ENCODE peak calls at places on chromosomes 16 and 17, in six cellular contexts. A is kidney glomerular epithelial cell; Y is GM04503; V is naive thymus-derived CD4-positive, alpha-beta T cell; R is fibroblast of lung; W is neural crest cell. I is an unnamed sample.

GRCh38 chr16:85387171-85387507 is 226.0 kb upstream of the GSE1 start:
- DNase-seq in A (no peak), Y (no peak), V (no peak), R (no peak), W (no peak), I (peak)

GRCh38 chr17:69478916-69479315 is 64.4 kb downstream of the MAP2K6 start:
- DNase-seq in A (no peak), Y (no peak), V (no peak), R (no peak), W (no peak), I (no peak)

GRCh38 chr16:69396187-69397061 is 10.6 kb upstream of the TERF2 start:
- DNase-seq in A (peak), Y (peak), V (peak), R (peak), W (peak), I (no peak)

GRCh38 chr16:66616592-66616991 is 12.1 kb downstream of the CMTM3 start:
- DNase-seq in A (peak), Y (no peak), V (no peak), R (peak), W (no peak), I (no peak)

GRCh38 chr17:69141802-69142472 is at the start of gene ABCA6:
- DNase-seq in A (no peak), Y (peak), V (no peak), R (peak), W (no peak), I (no peak)

GRCh38 chr17:13462161-13462560 is 139.6 kb downstream of the HS3ST3A1 start:
- DNase-seq in A (no peak), Y (peak), V (no peak), R (peak), W (no peak), I (no peak)

GRCh38 chr17:65018612-65019290 is 37.8 kb downstream of the GNA13 start:
- DNase-seq in A (no peak), Y (no peak), V (no peak), R (peak), W (no peak), I (no peak)

GRCh38 chr17:44787271-44787940 is 28.6 kb downstream of the ADAM11 start:
- DNase-seq in A (no peak), Y (no peak), V (no peak), R (no peak), W (no peak), I (no peak)

GRCh38 chr17:77491921-77492445 is 351.2 kb downstream of the SEC14L1 start:
- DNase-seq in A (no peak), Y (no peak), V (peak), R (no peak), W (no peak), I (peak)

GRCh38 chr17:6711681-6712057 is 1.5 kb downstream of the SLC13A5 start:
- DNase-seq in A (no peak), Y (no peak), V (no peak), R (no peak), W (no peak), I (no peak)